ENCODE peak calls at places on chromosomes 1 and 21, in four cellular contexts. C is GM23338, B is HCT116, N is tibial artery. F is an unnamed sample. For H3K4me1, the result is how much of the 10 kb centered on the place peaks cover.

GRCh38 chr1:193318347-193318746 is 131.9 kb upstream of the B3GALT2 start:
- DNase-seq in C (no peak), B (no peak), N (no peak), F (no peak)

GRCh38 chr1:1434131-1434811 is 1.2 kb upstream of the VWA1 start:
- DNase-seq in C (peak), B (no peak), N (peak), F (peak)

GRCh38 chr1:94801919-94802546 is 18.1 kb upstream of the SLC44A3 start:
- DNase-seq in C (peak), B (peak), N (peak), F (peak)

GRCh38 chr1:9233942-9234222 is 692 bp upstream of the H6PD start:
- DNase-seq in C (no peak), B (no peak), N (no peak), F (no peak)

GRCh38 chr1:219753901-219754300 is 141.0 kb upstream of the ZC3H11B start:
- DNase-seq in C (no peak), B (no peak), N (no peak), F (no peak)

GRCh38 chr1:11787251-11787803 is 18.4 kb downstream of the MTHFR start:
- DNase-seq in C (peak), B (no peak), N (peak), F (peak)

GRCh38 chr1:244603498-244603897 is 49.4 kb upstream of the DESI2 start:
- DNase-seq in C (peak), B (peak), N (no peak), F (no peak)

GRCh38 chr1:164602480-164603093 is 43.6 kb downstream of the PBX1 start:
- DNase-seq in C (peak), B (no peak), N (peak), F (peak)

GRCh38 chr1:229104654-229105053 is 166.3 kb upstream of the RAB4A start:
- DNase-seq in C (no peak), B (no peak), N (no peak), F (peak)

GRCh38 chr1:156489166-156489934 is 11.2 kb downstream of the MEF2D start:
- DNase-seq in C (peak), B (no peak), N (no peak), F (peak)

GRCh38 chr1:236618507-236618906 is 14.2 kb upstream of the HEATR1 start:
- DNase-seq in C (no peak), B (no peak), N (no peak), F (no peak)

GRCh38 chr1:183139281-183139942 is 46.7 kb upstream of the LAMC2 start:
- DNase-seq in C (no peak), B (no peak), N (no peak), F (no peak)

GRCh38 chr1:203440780-203441179 is 34.8 kb upstream of the PRELP start:
- DNase-seq in C (peak), B (no peak), N (peak), F (peak)

GRCh38 chr1:85465099-85465790 is at the start of gene DDAH1:
- DNase-seq in C (peak), B (peak), N (peak), F (peak)

GRCh38 chr21:29453511-29453910 is 154.8 kb downstream of the BACH1 start:
- DNase-seq in C (no peak), B (no peak), N (no peak), F (no peak)

GRCh38 chr1:205144751-205145150 is 23.0 kb upstream of the RBBP5 start:
- DNase-seq in C (no peak), B (no peak), N (no peak), F (no peak)

GRCh38 chr1:39098569-39099250 is 72.6 kb downstream of the NDUFS5 start:
- DNase-seq in C (peak), B (peak), N (peak), F (peak)

GRCh38 chr1:12475947-12476346 is 142.1 kb downstream of the DHRS3 start:
- DNase-seq in C (no peak), B (no peak), N (peak), F (no peak)

GRCh38 chr1:205285391-205286101 is 36.0 kb downstream of the NUAK2 start:
- DNase-seq in C (no peak), B (no peak), N (no peak), F (no peak)

GRCh38 chr1:31674626-31675025 is 29.2 kb downstream of the COL16A1 start:
- DNase-seq in C (no peak), B (no peak), N (no peak), F (no peak)

GRCh38 chr21:42039911-42040351 is 29.8 kb upstream of the ZBTB21 start:
- DNase-seq in C (no peak), B (no peak), N (no peak), F (no peak)

GRCh38 chr1:178643871-178644270 is 81.2 kb upstream of the RALGPS2 start:
- DNase-seq in C (no peak), B (no peak), N (no peak), F (no peak)

GRCh38 chr21:35051287-35051818 is 2.3 kb upstream of the RUNX1 start:
- DNase-seq in C (peak), B (peak), N (peak), F (peak)

GRCh38 chr1:169119405-169119804 is 12.9 kb downstream of the ATP1B1 start:
- DNase-seq in C (no peak), B (no peak), N (no peak), F (no peak)

GRCh38 chr1:233368106-233368783 is 40.7 kb downstream of the MAP3K21 start:
- DNase-seq in C (no peak), B (no peak), N (no peak), F (no peak)

GRCh38 chr1:164801246-164801731 is 242.3 kb downstream of the PBX1 start:
- DNase-seq in C (no peak), B (no peak), N (no peak), F (no peak)

GRCh38 chr1:2234762-2235113 is 6.6 kb downstream of the SKI start:
- DNase-seq in C (peak), B (no peak), N (no peak), F (no peak)

GRCh38 chr1:115679141-115679611 is 37.4 kb downstream of the VANGL1 start:
- DNase-seq in C (no peak), B (no peak), N (peak), F (no peak)

GRCh38 chr1:41870076-41870562 is 48.6 kb downstream of the HIVEP3 start:
- DNase-seq in C (no peak), B (peak), N (no peak), F (no peak)

GRCh38 chr1:25425098-25426085 is 4.8 kb upstream of the RHCE start:
- DNase-seq in C (no peak), B (no peak), N (no peak), F (no peak)

GRCh38 chr1:109046671-109047070 is 4.8 kb upstream of the WDR47 start:
- DNase-seq in C (no peak), B (no peak), N (no peak), F (no peak)

GRCh38 chr1:220516014-220516721 is 11.8 kb upstream of the MARK1 start:
- DNase-seq in C (no peak), B (no peak), N (no peak), F (no peak)

GRCh38 chr1:89804646-89805237 is 16.1 kb upstream of the LRRC8D start:
- DNase-seq in C (peak), B (peak), N (peak), F (peak)

GRCh38 chr1:8421721-8422120 is 103.8 kb downstream of the SLC45A1 start:
- DNase-seq in C (no peak), B (no peak), N (peak), F (no peak)

GRCh38 chr21:44498280-44498964 is 41.6 kb downstream of the KRTAP10-1 start:
- DNase-seq in C (no peak), B (no peak), N (no peak), F (no peak)
- H3K4me1 ChIP-seq in C (under half), B (under half), N (under half), F (under half)

DNA sequence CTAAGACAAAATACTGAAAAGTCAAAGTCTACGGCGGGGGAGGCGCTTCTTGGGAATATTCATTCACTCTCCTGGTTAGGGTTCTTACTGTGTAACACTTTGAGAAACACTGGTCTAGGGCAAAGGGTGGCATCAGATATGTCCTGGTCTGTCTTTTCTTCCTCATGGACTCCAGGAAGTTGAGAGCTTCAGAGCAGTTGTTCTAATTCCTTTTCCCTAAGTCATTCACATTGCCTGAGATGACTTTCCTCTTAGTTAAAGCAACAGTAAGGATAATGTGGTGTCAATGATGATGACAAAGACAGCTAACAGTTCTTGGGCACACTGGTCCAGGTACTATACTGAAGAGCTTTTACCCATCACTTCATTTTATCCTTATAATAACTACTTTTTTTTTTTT is 27.0 kb downstream of the FGGY start:
- DNase-seq in C (no peak), B (no peak), N (no peak), F (no peak)
- H3K4me1 ChIP-seq in C (under half), B (under half), N (under half), F (under half)

GRCh38 chr1:64472805-64473204 is 2.9 kb downstream of the CACHD1 start:
- DNase-seq in C (peak), B (no peak), N (no peak), F (peak)
- H3K4me1 ChIP-seq in C (under half), B (under half), N (under half), F (under half)

DNA sequence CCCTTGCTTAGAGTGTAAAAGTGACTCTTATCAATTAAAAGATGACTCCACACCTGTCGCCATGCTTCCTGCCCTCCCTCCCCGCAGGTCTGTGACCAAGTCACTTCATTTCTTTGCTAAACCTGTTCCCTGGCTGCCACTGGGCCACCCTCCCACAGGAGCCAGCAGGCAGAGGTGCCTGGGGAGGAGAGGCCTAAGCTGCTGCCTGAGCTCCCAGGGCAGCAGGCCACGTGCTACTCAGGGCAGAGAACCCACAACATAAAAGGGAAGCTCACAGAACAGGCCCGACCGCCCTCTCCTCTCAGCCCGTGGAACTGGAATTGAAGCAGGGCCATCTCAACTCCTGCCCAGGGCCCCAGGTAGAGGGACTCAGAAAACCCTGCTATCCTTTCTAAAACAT is 4.9 kb downstream of the C1orf198 start:
- DNase-seq in C (peak), B (no peak), N (no peak), F (no peak)
- H3K4me1 ChIP-seq in C (under half), B (under half), N (half or more), F (under half)

DNA sequence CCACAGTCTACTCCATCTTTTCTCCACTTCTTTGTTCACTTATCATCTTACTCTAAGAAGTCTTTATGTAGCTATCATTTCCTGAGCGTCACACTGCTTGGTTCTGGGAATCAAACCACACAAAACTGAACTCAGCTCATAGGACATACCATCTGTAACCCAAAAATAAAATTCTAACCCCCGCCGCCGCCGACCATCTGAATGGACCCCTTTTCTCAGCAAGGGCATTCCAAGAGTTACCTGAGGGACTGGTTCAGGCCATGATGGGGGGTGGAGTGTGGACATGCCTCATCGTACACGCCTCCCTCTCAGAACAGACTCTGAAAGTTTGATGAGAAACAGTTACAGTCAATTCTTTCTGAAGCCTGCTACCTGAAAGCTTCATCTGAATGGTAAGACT is 12.6 kb upstream of the CHI3L2 start:
- DNase-seq in C (no peak), B (no peak), N (no peak), F (no peak)
- H3K4me1 ChIP-seq in C (under half), B (under half), N (under half), F (under half)

DNA sequence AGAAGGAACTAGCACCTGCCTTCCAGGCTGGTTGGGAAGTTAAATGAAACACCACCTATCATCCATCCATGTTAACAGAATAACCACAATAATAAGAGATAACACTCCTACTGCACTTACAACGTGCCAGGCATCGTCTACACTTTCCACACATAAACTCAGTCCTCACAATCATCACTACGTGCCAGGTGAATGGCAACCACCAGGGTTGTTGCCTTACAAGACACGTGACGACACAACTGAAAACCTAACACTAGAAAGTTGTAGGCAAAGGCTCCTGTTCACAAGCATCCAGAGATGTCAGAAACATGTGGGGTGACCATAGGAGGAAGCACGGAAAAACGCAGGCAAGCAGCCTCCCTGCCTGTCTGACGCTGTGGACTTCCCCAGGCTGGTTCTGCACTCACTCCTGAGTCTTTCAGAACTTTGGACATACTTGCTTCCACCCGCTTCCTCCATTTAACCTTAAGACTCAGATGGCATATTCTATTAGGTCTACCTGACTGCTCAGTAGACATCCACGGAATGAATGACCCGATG is 7.0 kb downstream of the CAPZB start:
- DNase-seq in C (no peak), B (no peak), N (no peak), F (no peak)
- H3K4me1 ChIP-seq in C (under half), B (under half), N (half or more), F (under half)

GRCh38 chr21:43924421-43925095 is 59.5 kb downstream of the AGPAT3 start:
- DNase-seq in C (no peak), B (no peak), N (no peak), F (no peak)
- H3K4me1 ChIP-seq in C (under half), B (under half), N (under half), F (under half)

DNA sequence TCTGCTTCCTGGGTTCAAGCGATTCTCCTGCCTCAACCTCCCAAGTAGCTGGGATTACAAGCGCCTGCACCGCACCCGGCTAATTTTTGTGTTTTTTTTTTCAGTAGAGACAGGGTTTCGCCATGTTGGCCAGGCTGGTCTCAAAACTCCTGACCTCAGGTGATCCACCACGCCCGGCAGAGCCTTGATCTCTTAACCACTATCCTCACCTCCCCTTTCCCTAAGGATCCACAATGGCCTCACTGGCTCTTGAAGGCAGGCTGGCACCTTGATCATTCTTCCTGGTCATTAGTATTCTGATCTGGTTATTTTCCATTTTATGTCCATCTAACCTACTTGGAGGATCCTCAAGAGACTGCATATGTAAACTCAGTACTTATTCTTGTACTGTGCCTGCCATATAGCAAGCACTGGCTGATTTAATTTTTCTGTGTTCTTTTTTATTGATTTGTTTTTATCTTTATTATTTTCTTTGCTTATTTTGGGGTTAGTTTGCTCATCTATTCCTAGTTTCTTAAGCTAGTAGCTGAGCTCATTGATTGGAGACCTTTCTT is 6.3 kb downstream of the RCC1 start:
- DNase-seq in C (no peak), B (no peak), N (no peak), F (peak)
- H3K4me1 ChIP-seq in C (under half), B (half or more), N (half or more), F (under half)

F was measured in endodermal cell.